ENCODE peak calls at places on chromosomes 13 and 19, in five cellular contexts. C is sigmoid colon, I is K562, F is breast epithelium, X is stomach. L is an unnamed sample.

GRCh38 chr19:4768934-4769777 is 22.4 kb upstream of the FEM1A start:
- DNase-seq in C (peak; percentile 85), I (peak; percentile 88), F (peak; percentile 88), X (peak; percentile 82), L (peak; percentile 86)

GRCh38 chr13:107373551-107373950 is 805.6 kb upstream of the ARGLU1 start:
- DNase-seq in C (no peak), I (no peak), F (no peak), X (no peak), L (no peak)

GRCh38 chr19:38467541-38468525 is 34.3 kb downstream of the RYR1 start:
- DNase-seq in C (no peak), I (no peak), F (no peak), X (no peak), L (no peak)

GRCh38 chr13:97629601-97630272 is 195.8 kb downstream of the RAP2A start:
- DNase-seq in C (no peak), I (no peak), F (no peak), X (no peak), L (no peak)

GRCh38 chr19:18601875-18602274 is 4.7 kb downstream of the CRLF1 start:
- DNase-seq in C (no peak), I (no peak), F (no peak), X (no peak), L (no peak)

GRCh38 chr13:101026736-101027398 is 352.3 kb upstream of the TMTC4 start:
- DNase-seq in C (no peak), I (no peak), F (no peak), X (no peak), L (no peak)

GRCh38 chr19:42268142-42268703 is 829 bp upstream of the CIC start:
- DNase-seq in C (peak; percentile 100), I (peak; percentile 100), F (peak; percentile 99), X (peak; percentile 99), L (peak; percentile 100)

GRCh38 chr19:7700128-7700470 is 1.8 kb downstream of the FCER2 start:
- DNase-seq in C (no peak), I (no peak), F (no peak), X (no peak), L (no peak)

GRCh38 chr19:41755328-41755913 is at the start of gene CEACAM6:
- DNase-seq in C (no peak), I (no peak), F (no peak), X (no peak), L (no peak)

GRCh38 chr13:103101902-103102301 is 35.7 kb upstream of the SLC10A2 start:
- DNase-seq in C (no peak), I (no peak), F (no peak), X (no peak), L (no peak)

GRCh38 chr13:44667950-44668349 is 91.8 kb upstream of the TSC22D1 start:
- DNase-seq in C (no peak), I (no peak), F (no peak), X (no peak), L (no peak)

GRCh38 chr13:106630162-106630561 is 62.2 kb upstream of the ARGLU1 start:
- DNase-seq in C (no peak), I (no peak), F (no peak), X (no peak), L (no peak)

GRCh38 chr13:19601749-19602725 is 31.4 kb upstream of the MPHOSPH8 start:
- DNase-seq in C (no peak), I (peak; percentile 42), F (no peak), X (peak; percentile 37), L (no peak)

GRCh38 chr19:44876930-44877530 is 14.0 kb upstream of the TOMM40 start:
- DNase-seq in C (no peak), I (no peak), F (no peak), X (no peak), L (no peak)

GRCh38 chr13:77521194-77521593 is 14.3 kb upstream of the SCEL start:
- DNase-seq in C (no peak), I (no peak), F (no peak), X (no peak), L (no peak)

GRCh38 chr19:10587022-10587838 is at the start of gene AP1M2:
- DNase-seq in C (no peak), I (no peak), F (no peak), X (peak; percentile 67), L (no peak)

GRCh38 chr19:15629003-15629880 is 11.5 kb upstream of the CYP4F3 start:
- DNase-seq in C (peak; percentile 87), I (peak; percentile 75), F (peak; percentile 89), X (peak; percentile 90), L (peak; percentile 83)

DNA sequence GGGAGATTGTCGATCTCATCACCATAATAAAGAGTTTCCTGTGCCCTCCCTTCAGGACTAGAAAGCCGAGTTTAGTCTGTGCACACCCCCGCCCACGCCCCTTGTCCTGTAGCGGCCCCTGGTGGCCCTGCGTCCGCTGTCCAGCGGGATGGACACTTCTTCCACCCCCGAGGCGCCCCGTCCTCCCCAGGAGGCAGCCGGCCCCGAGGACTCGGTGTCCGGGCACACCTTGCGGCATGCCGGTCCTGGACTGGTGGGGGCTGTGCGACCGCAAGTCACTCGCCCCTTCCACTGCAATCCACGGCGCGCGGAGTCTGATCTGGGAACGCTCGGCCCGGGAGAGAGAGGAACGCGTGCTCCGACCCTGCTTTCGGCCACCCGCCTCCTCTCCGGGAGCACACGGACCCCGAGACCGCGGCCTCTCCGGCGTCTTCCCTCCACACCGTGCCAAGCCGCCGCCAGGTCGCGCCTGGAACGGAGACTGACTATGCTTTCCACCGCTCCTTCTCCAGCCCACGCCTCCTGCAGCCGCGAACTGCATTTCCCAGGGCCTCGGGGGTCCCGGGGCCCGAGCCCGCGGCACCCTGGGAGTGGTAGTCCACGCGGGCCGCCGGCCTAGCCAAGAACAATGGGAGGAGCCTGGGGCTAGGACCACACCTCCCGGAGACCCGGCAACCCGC is 678 bp upstream of the KMT2B start:
- DNase-seq in C (peak; percentile 98), I (peak; percentile 93), F (peak; percentile 93), X (peak; percentile 87), L (peak; percentile 95)
- TF ChIP-seq POLR2AphosphoS5 in C (peak; percentile 47), I (no peak), F (no peak), X (peak; percentile 4), L (peak; percentile 77)

DNA sequence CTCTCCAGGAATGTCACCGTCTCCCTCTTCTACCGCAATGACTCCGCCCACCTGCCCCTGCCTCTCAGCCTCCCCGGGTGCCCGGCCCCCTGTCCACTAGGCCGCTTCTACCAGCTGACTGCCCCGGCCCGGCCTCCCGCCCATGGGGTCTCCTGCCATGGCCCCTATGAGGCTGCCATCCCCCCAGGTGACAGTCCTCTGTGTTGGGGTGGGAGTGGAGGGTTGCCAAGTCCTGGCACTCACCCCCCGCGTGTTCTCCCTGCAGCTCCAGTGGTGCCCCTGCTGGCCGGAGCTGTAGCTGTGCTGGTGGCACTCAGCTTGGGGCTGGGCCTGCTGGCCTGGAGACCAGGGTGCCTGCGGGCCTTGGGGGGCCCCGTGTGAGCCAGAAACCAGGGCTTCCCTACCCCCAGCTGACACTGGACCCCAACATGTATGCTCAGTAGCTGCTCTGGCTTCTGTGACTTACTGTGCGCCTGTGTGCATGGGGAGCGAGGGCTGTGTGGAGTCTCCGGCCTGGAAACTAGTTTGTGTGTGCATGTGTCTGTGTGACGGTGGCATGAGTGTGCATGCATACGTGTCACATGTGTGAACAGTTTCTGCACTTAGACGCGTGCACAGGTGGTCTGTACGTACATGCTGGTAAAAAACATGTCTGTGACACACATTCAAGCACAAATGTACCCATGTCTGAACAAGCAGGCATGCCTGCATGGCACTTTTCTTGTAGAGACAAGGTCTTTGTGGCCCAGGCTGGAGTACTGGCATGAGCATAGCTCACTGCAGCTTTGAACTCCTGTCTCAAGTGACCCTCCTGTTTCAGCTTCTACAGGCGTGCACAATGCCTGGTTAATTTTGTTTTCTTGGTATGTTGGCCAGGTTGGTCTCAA is 4.8 kb downstream of the ACP4 start:
- DNase-seq in C (no peak), I (peak; percentile 56), F (no peak), X (no peak), L (no peak)
- TF ChIP-seq POLR2AphosphoS5 in C (no peak), I (peak; percentile 37), F (no peak), X (no peak), L (no peak)

DNA sequence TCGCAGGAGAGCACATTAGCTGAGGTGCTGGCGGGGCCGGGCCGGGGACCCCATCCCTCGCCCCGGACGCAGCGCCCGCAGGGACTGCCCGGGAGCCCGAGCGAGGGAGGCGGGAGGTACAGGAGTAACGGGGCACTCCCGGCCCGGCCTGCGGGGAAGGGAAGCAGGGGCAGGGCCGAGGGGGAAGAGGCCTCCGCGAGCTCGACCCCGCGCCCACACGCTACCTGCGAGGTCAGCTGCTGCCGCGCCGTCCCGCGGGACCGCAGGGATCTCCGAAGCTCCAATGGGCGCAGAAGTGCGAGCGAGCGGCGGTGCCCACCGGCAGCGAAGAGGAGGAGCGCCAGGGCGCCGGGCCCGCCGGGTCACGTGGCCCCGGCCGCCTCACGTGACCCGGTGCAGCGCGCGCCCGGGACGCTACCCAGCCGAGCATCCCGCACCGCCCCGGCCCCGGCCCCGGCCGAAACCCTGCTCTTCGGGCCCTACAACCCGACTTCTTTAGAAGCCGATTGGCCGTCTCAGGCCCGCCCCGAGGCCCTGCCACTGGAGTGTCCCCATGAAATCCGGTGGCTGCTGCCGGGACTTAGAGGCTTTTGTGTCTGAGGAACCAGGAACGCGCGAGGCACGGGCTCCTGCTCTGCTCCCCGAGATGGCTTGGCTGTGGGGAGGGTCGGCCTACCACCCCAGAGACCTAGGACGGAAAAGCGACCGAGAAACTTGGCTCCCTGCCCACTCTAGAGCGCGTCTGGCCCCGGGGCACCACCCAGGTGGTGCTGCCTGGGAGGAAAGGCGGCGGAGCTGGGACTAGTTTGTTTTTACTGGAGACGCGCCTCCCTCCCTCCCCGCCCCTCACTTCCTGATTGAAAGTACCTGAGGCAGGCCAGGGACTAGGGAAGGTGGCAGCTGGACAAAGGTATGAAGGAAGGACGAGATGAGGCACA is at the start of gene RCBTB1:
- DNase-seq in C (peak; percentile 79), I (peak; percentile 64), F (peak; percentile 67), X (peak; percentile 77), L (peak; percentile 74)
- TF ChIP-seq POLR2AphosphoS5 in C (peak; percentile 72), I (no peak), F (peak; percentile 28), X (peak; percentile 50), L (peak; percentile 19)

GRCh38 chr13:112929778-112930055 is 39.3 kb upstream of the MCF2L start:
- DNase-seq in C (no peak), I (no peak), F (no peak), X (no peak), L (no peak)

GRCh38 chr13:112930192-112930591 is 38.8 kb upstream of the MCF2L start:
- DNase-seq in C (no peak), I (no peak), F (no peak), X (no peak), L (no peak)

GRCh38 chr13:112931028-112931934 is 37.7 kb upstream of the MCF2L start:
- DNase-seq in C (peak; percentile 47), I (peak; percentile 56), F (peak; percentile 69), X (no peak), L (peak; percentile 67)

GRCh38 chr13:112928020-112928931 is 40.7 kb upstream of the MCF2L start:
- DNase-seq in C (no peak), I (no peak), F (no peak), X (no peak), L (no peak)

GRCh38 chr13:112928958-112929777 is 39.8 kb upstream of the MCF2L start:
- DNase-seq in C (no peak), I (no peak), F (no peak), X (no peak), L (no peak)
- TF ChIP-seq POLR2AphosphoS5 in C (no peak), I (no peak), F (no peak), X (no peak), L (no peak)

GRCh38 chr13:24512208-24513068 is at the start of gene PARP4:
- DNase-seq in C (peak; percentile 86), I (peak; percentile 87), F (peak; percentile 64), X (peak; percentile 81), L (peak; percentile 69)
- TF ChIP-seq POLR2AphosphoS5 in C (peak; percentile 86), I (peak; percentile 58), F (peak; percentile 44), X (peak; percentile 90), L (peak; percentile 60)

GRCh38 chr19:12293771-12294307 is 844 bp downstream of the ZNF44 start:
- DNase-seq in C (peak; percentile 89), I (peak; percentile 85), F (peak; percentile 73), X (peak; percentile 92), L (peak; percentile 55)
- TF ChIP-seq POLR2AphosphoS5 in C (peak; percentile 59), I (peak; percentile 45), F (no peak), X (peak; percentile 84), L (peak; percentile 62)

GRCh38 chr19:17488593-17489391 is 18.5 kb downstream of the SLC27A1 start:
- DNase-seq in C (no peak), I (peak; percentile 95), F (peak; percentile 72), X (peak; percentile 92), L (peak; percentile 67)
- TF ChIP-seq POLR2AphosphoS5 in C (no peak), I (no peak), F (no peak), X (no peak), L (no peak)